ENCODE peak calls at places on chromosomes 16 and 17, in eight cellular contexts. Z is stomach; Y is effector memory CD4-positive, alpha-beta T cell; O is coronary artery; L is IMR-90; B is cardiac muscle cell; Q is naive thymus-derived CD4-positive, alpha-beta T cell; M is substantia nigra. I is an unnamed sample.

GRCh38 chr17:28173071-28173561 is 130.6 kb downstream of the NLK start:
- DNase-seq in Y (no peak), Z (no peak), B (peak; percentile 17), Q (no peak), M (no peak), O (no peak), L (no peak), I (no peak)

GRCh38 chr17:62627904-62628603 is 584 bp downstream of the MRC2 start:
- DNase-seq in B (peak; percentile 85), Z (no peak), Y (no peak), M (no peak), Q (no peak), L (peak; percentile 74), O (peak; percentile 84), I (no peak)

GRCh38 chr16:53864819-53865491 is 161.0 kb downstream of the FTO start:
- DNase-seq in Q (no peak), Z (no peak), L (peak; percentile 24), O (no peak), M (no peak), B (peak; percentile 11), Y (no peak), I (no peak)

GRCh38 chr17:82808921-82809905 is 30.6 kb downstream of the ZNF750 start:
- DNase-seq in Z (no peak), B (no peak), L (peak; percentile 16), M (no peak), Q (no peak), O (no peak), Y (no peak), I (no peak)

GRCh38 chr17:40550608-40551007 is 14.7 kb downstream of the CCR7 start:
- DNase-seq in O (peak; percentile 77), Y (no peak), L (peak; percentile 74), M (no peak), Q (no peak), B (peak; percentile 96), Z (peak; percentile 25), I (no peak)

GRCh38 chr16:10990378-10990777 is 46.0 kb downstream of the CLEC16A start:
- DNase-seq in M (no peak), O (no peak), B (no peak), Z (no peak), Y (no peak), L (no peak), Q (no peak), I (no peak)

GRCh38 chr16:2154533-2155090 is 970 bp upstream of the TRAF7 start:
- DNase-seq in M (no peak), Z (no peak), Y (no peak), O (no peak), L (no peak), Q (peak; percentile 58), B (no peak), I (no peak)

GRCh38 chr16:79067600-79067999 is 532.9 kb downstream of the MAF start:
- DNase-seq in L (no peak), Q (no peak), Y (no peak), Z (no peak), M (no peak), O (no peak), B (no peak), I (no peak)

GRCh38 chr17:57370051-57370581 is 113.8 kb downstream of the MSI2 start:
- DNase-seq in Q (no peak), M (no peak), O (no peak), L (peak; percentile 88), B (peak; percentile 92), Z (no peak), Y (no peak), I (no peak)

GRCh38 chr17:13428611-13429042 is 173.1 kb downstream of the HS3ST3A1 start:
- DNase-seq in B (no peak), Y (no peak), L (no peak), Z (no peak), M (no peak), O (no peak), Q (no peak), I (no peak)

GRCh38 chr17:66655861-66656260 is 179.1 kb upstream of the CACNG5 start:
- DNase-seq in Y (no peak), O (no peak), B (peak; percentile 55), Z (no peak), L (peak; percentile 80), Q (no peak), M (no peak), I (no peak)

GRCh38 chr17:8649157-8650118 is 18.9 kb upstream of the MYH10 start:
- DNase-seq in L (peak; percentile 95), Z (no peak), O (peak; percentile 93), M (no peak), Y (no peak), B (peak; percentile 98), Q (no peak), I (no peak)

GRCh38 chr17:74822329-74823175 is 37.1 kb downstream of the GRIN2C start:
- DNase-seq in L (no peak), Y (no peak), Z (no peak), M (no peak), Q (no peak), O (no peak), B (no peak), I (no peak)

GRCh38 chr17:29590261-29590978 is 972 bp upstream of the GIT1 start:
- DNase-seq in O (no peak), B (peak; percentile 48), Z (no peak), L (peak; percentile 58), Y (no peak), Q (no peak), M (no peak), I (no peak)

GRCh38 chr16:23465179-23465578 is 12.2 kb upstream of the COG7 start:
- DNase-seq in Q (no peak), O (no peak), M (no peak), Y (no peak), Z (no peak), B (no peak), L (no peak), I (no peak)
- H3K27ac ChIP-seq in Q (no peak overlapping the region), O (no peak overlapping the region), M (no peak overlapping the region), Y (no peak overlapping the region), Z (no peak overlapping the region), B (peak overlapping the region; percentile 81), L (no peak overlapping the region), I (no peak overlapping the region)

GRCh38 chr17:17182601-17183136 is 23.5 kb downstream of the PLD6 start:
- DNase-seq in B (no peak), Y (no peak), Z (no peak), M (no peak), Q (no peak), O (no peak), L (no peak), I (no peak)

GRCh38 chr17:17181666-17182600 is 24.2 kb downstream of the PLD6 start:
- DNase-seq in O (no peak), Q (peak; percentile 57), L (no peak), M (no peak), Y (no peak), Z (no peak), B (no peak), I (peak; percentile 63)

GRCh38 chr17:17180141-17180603 is 26.0 kb downstream of the PLD6 start:
- DNase-seq in Z (no peak), Y (no peak), Q (peak; percentile 23), B (no peak), L (no peak), O (no peak), M (no peak), I (no peak)

GRCh38 chr17:17179371-17179827 is 26.7 kb downstream of the PLD6 start:
- DNase-seq in L (peak; percentile 31), B (no peak), Z (no peak), Y (no peak), M (no peak), O (no peak), Q (peak; percentile 25), I (peak; percentile 56)

GRCh38 chr17:17180741-17181525 is 25.2 kb downstream of the PLD6 start:
- DNase-seq in B (no peak), Y (no peak), L (no peak), Z (no peak), O (no peak), Q (no peak), M (no peak), I (no peak)
- H3K27ac ChIP-seq in B (no peak overlapping the region), Y (peak overlapping the region; percentile 78), L (no peak overlapping the region), Z (no peak overlapping the region), O (peak overlapping the region; percentile 45), Q (peak overlapping the region; percentile 70), M (no peak overlapping the region), I (peak overlapping the region; percentile 71)

DNA sequence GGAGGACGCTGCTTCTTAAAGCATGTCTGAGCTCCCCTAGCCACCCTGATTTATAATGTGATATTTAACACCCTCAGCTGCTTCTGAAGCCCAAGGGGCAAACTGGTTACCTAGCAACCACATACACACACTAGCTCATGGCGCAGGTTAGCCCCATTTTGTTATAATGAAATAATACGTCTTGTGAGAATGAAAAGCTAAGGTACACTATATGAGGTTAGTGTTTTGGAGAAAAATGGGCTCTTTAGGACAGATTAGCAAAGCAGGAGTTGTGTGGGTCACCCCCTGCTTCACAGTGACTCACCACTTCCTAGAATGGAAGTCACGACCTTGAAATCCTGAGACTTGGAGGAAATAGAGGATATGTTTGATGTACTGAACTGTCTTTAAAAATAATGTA is 404.8 kb upstream of the HSBP1 start:
- DNase-seq in M (no peak), O (no peak), Z (no peak), B (peak; percentile 17), Y (no peak), Q (no peak), L (peak; percentile 54), I (no peak)
- H3K27ac ChIP-seq in M (no peak overlapping the region), O (no peak overlapping the region), Z (no peak overlapping the region), B (no peak overlapping the region), Y (no peak overlapping the region), Q (no peak overlapping the region), L (no peak overlapping the region), I (no peak overlapping the region)

GRCh38 chr17:64276961-64277505 is 14.0 kb upstream of the TEX2 start:
- DNase-seq in Y (no peak), M (no peak), O (no peak), L (no peak), Z (no peak), Q (no peak), B (no peak), I (no peak)
- H3K27ac ChIP-seq in Y (no peak overlapping the region), M (no peak overlapping the region), O (no peak overlapping the region), L (no peak overlapping the region), Z (no peak overlapping the region), Q (no peak overlapping the region), B (peak overlapping the region; percentile 50), I (no peak overlapping the region)

GRCh38 chr17:2377659-2378058 is 23.2 kb downstream of the MNT start:
- DNase-seq in B (no peak), Z (no peak), Q (no peak), L (no peak), O (no peak), Y (no peak), M (no peak), I (no peak)

GRCh38 chr17:2379489-2380224 is 21.2 kb downstream of the MNT start:
- DNase-seq in L (no peak), O (no peak), Z (no peak), M (no peak), Q (no peak), B (no peak), Y (no peak), I (no peak)

GRCh38 chr17:2376107-2376506 is 24.8 kb downstream of the MNT start:
- DNase-seq in Y (no peak), Z (no peak), Q (no peak), B (no peak), L (no peak), M (no peak), O (no peak), I (no peak)

GRCh38 chr17:2380225-2380922 is 20.5 kb downstream of the MNT start:
- DNase-seq in Y (no peak), O (no peak), M (no peak), B (no peak), L (no peak), Z (no peak), Q (no peak), I (no peak)

GRCh38 chr17:2378905-2379304 is 22.0 kb downstream of the MNT start:
- DNase-seq in Q (no peak), Z (no peak), M (no peak), B (no peak), O (no peak), Y (no peak), L (no peak), I (no peak)
- H3K27ac ChIP-seq in Q (no peak overlapping the region), Z (no peak overlapping the region), M (no peak overlapping the region), B (no peak overlapping the region), O (no peak overlapping the region), Y (no peak overlapping the region), L (no peak overlapping the region), I (no peak overlapping the region)